ENCODE peak calls at places on chromosome X, in nine cellular contexts. E is AG04450, L is prostate gland, V is A549, N is tibial nerve, J is HepG2, C is ovary, Y is HFF-Myc, B is IMR-90. X is an unnamed sample.

GRCh38 chrX:46375831-46376230 is 169.4 kb downstream of the ZNF674 start:
- DNase-seq in E (no peak), L (no peak), V (peak), N (no peak), J (no peak), C (no peak), Y (no peak), B (no peak), X (peak)

GRCh38 chrX:46251755-46252154 is 293.5 kb downstream of the ZNF674 start:
- DNase-seq in E (no peak), L (no peak), V (peak), N (no peak), J (peak), C (no peak), Y (peak), B (peak), X (peak)

GRCh38 chrX:110409925-110410324 is 51.3 kb downstream of the RTL9 start:
- DNase-seq in E (no peak), L (no peak), V (no peak), N (no peak), J (no peak), C (no peak), Y (no peak), B (peak), X (peak)

GRCh38 chrX:129655547-129656248 is 942 bp upstream of the APLN start:
- DNase-seq in E (no peak), L (no peak), V (no peak), N (no peak), J (no peak), C (no peak), Y (no peak), B (no peak), X (no peak)

GRCh38 chrX:68691102-68691501 is 43.6 kb downstream of the STARD8 start:
- DNase-seq in E (no peak), L (no peak), V (no peak), N (no peak), J (no peak), C (no peak), Y (no peak), B (no peak), X (no peak)

GRCh38 chrX:46922601-46923000 is 10.4 kb downstream of the JADE3 start:
- DNase-seq in E (no peak), L (no peak), V (no peak), N (no peak), J (no peak), C (no peak), Y (no peak), B (no peak), X (peak)

GRCh38 chrX:68238568-68238967 is 194.7 kb downstream of the OPHN1 start:
- DNase-seq in E (no peak), L (no peak), V (no peak), N (no peak), J (no peak), C (no peak), Y (no peak), B (no peak), X (no peak)

GRCh38 chrX:7372843-7373525 is 225.0 kb upstream of the PUDP start:
- DNase-seq in E (no peak), L (no peak), V (no peak), N (no peak), J (no peak), C (no peak), Y (peak), B (peak), X (peak)

GRCh38 chrX:56994375-56995270 is 718 bp downstream of the SPIN3 start:
- DNase-seq in E (no peak), L (no peak), V (no peak), N (no peak), J (no peak), C (no peak), Y (no peak), B (peak), X (no peak)

GRCh38 chrX:72128881-72129280 is 2.8 kb downstream of the RTL5 start:
- DNase-seq in E (no peak), L (no peak), V (peak), N (no peak), J (peak), C (no peak), Y (no peak), B (no peak), X (no peak)

GRCh38 chrX:47581731-47582647 is at the start of gene TIMP1:
- DNase-seq in E (peak), L (peak), V (peak), N (peak), J (peak), C (peak), Y (peak), B (peak), X (peak)

GRCh38 chrX:9738146-9738545 is 27.5 kb downstream of the GPR143 start:
- DNase-seq in E (no peak), L (no peak), V (no peak), N (no peak), J (no peak), C (no peak), Y (no peak), B (no peak), X (no peak)

GRCh38 chrX:7147431-7147977 is at the start of gene STS:
- DNase-seq in E (no peak), L (peak), V (no peak), N (peak), J (no peak), C (peak), Y (no peak), B (peak), X (no peak)

GRCh38 chrX:85381602-85382001 is 2.1 kb upstream of the POF1B start:
- DNase-seq in E (no peak), L (no peak), V (no peak), N (no peak), J (no peak), C (no peak), Y (no peak), B (no peak), X (no peak)

GRCh38 chrX:138711399-138712347 is at the start of gene FGF13:
- DNase-seq in E (no peak), L (peak), V (no peak), N (no peak), J (peak), C (peak), Y (no peak), B (no peak), X (peak)

GRCh38 chrX:155334486-155335316 is at the start of gene CLIC2:
- DNase-seq in E (peak), L (no peak), V (no peak), N (peak), J (no peak), C (peak), Y (peak), B (peak), X (peak)

GRCh38 chrX:34848281-34848680 is 94.3 kb upstream of the FAM47B start:
- DNase-seq in E (no peak), L (no peak), V (no peak), N (no peak), J (no peak), C (no peak), Y (peak), B (peak), X (peak)

GRCh38 chrX:153934473-153935325 is at the start of gene NAA10:
- DNase-seq in E (no peak), L (peak), V (peak), N (no peak), J (peak), C (peak), Y (no peak), B (peak), X (peak)

GRCh38 chrX:108224727-108225455 is 133.3 kb downstream of the ATG4A start:
- DNase-seq in E (no peak), L (peak), V (peak), N (no peak), J (peak), C (no peak), Y (no peak), B (peak), X (peak)

GRCh38 chrX:38142598-38142997 is 78.1 kb downstream of the SRPX start:
- DNase-seq in E (peak), L (no peak), V (no peak), N (peak), J (no peak), C (no peak), Y (no peak), B (peak), X (no peak)

GRCh38 chrX:28058906-28059305 is 77.7 kb upstream of the DCAF8L1 start:
- DNase-seq in E (peak), L (no peak), V (no peak), N (no peak), J (no peak), C (no peak), Y (no peak), B (peak), X (peak)

GRCh38 chrX:12139934-12140611 is 1.8 kb downstream of the FRMPD4 start:
- DNase-seq in E (no peak), L (no peak), V (no peak), N (no peak), J (no peak), C (no peak), Y (no peak), B (peak), X (peak)

GRCh38 chrX:13180807-13181206 is 136.4 kb upstream of the FAM9C start:
- DNase-seq in E (no peak), L (no peak), V (no peak), N (no peak), J (no peak), C (no peak), Y (no peak), B (peak), X (peak)

GRCh38 chrX:78329486-78329885 is 2.1 kb upstream of the CYSLTR1 start:
- DNase-seq in E (no peak), L (no peak), V (no peak), N (no peak), J (no peak), C (no peak), Y (no peak), B (no peak), X (peak)

GRCh38 chrX:15617111-15617510 is 16.4 kb upstream of the ACE2 start:
- DNase-seq in E (no peak), L (no peak), V (no peak), N (no peak), J (no peak), C (no peak), Y (no peak), B (no peak), X (no peak)

GRCh38 chrX:96147645-96148044 is 537.0 kb upstream of the DIAPH2 start:
- DNase-seq in E (no peak), L (no peak), V (no peak), N (no peak), J (no peak), C (no peak), Y (no peak), B (no peak), X (no peak)

GRCh38 chrX:50066318-50066937 is 134.4 kb downstream of the AKAP4 start:
- DNase-seq in E (no peak), L (no peak), V (no peak), N (no peak), J (no peak), C (no peak), Y (no peak), B (no peak), X (no peak)

GRCh38 chrX:124388562-124388961 is 42.2 kb downstream of the SH2D1A start:
- DNase-seq in E (no peak), L (peak), V (peak), N (peak), J (peak), C (peak), Y (no peak), B (peak), X (peak)

GRCh38 chrX:42533761-42534160 is 244.2 kb downstream of the PPP1R2C start:
- DNase-seq in E (no peak), L (no peak), V (no peak), N (no peak), J (no peak), C (no peak), Y (no peak), B (no peak), X (no peak)

GRCh38 chrX:101390664-101391525 is at the start of gene RPL36A:
- DNase-seq in E (peak), L (peak), V (peak), N (peak), J (peak), C (peak), Y (peak), B (peak), X (peak)

GRCh38 chrX:11478036-11478435 is 184.8 kb downstream of the AMELX start:
- DNase-seq in E (no peak), L (no peak), V (no peak), N (no peak), J (no peak), C (no peak), Y (no peak), B (no peak), X (no peak)

GRCh38 chrX:115560978-115561604 is at the start of gene PLS3:
- DNase-seq in E (peak), L (peak), V (peak), N (peak), J (peak), C (peak), Y (no peak), B (peak), X (peak)

GRCh38 chrX:68822641-68823410 is 6.0 kb upstream of the EFNB1 start:
- DNase-seq in E (no peak), L (no peak), V (peak), N (no peak), J (peak), C (peak), Y (no peak), B (peak), X (no peak)

GRCh38 chrX:340121-340520 is 21.5 kb upstream of the GTPBP6 start:
- DNase-seq in E (no peak), L (no peak), V (no peak), N (no peak), J (no peak), C (no peak), Y (no peak), B (no peak), X (no peak)

GRCh38 chrX:153877571-153878261 is 8.3 kb downstream of the L1CAM start:
- DNase-seq in E (no peak), L (no peak), V (no peak), N (no peak), J (no peak), C (no peak), Y (no peak), B (no peak), X (no peak)

GRCh38 chrX:103628386-103629290 is at the start of gene TCEAL1:
- DNase-seq in E (no peak), L (peak), V (no peak), N (peak), J (peak), C (peak), Y (no peak), B (peak), X (no peak)

GRCh38 chrX:130170752-130171445 is 863 bp upstream of the RAB33A start:
- DNase-seq in E (no peak), L (no peak), V (peak), N (no peak), J (no peak), C (no peak), Y (no peak), B (no peak), X (no peak)

GRCh38 chrX:151711787-151712186 is 4.0 kb upstream of the FATE1 start:
- DNase-seq in E (no peak), L (no peak), V (no peak), N (no peak), J (no peak), C (no peak), Y (no peak), B (no peak), X (no peak)

GRCh38 chrX:78573630-78574029 is 85.5 kb downstream of the RTL3 start:
- DNase-seq in E (no peak), L (no peak), V (no peak), N (no peak), J (no peak), C (no peak), Y (no peak), B (no peak), X (no peak)

GRCh38 chrX:41353964-41354363 is 20.0 kb downstream of the DDX3X start:
- DNase-seq in E (no peak), L (no peak), V (no peak), N (no peak), J (no peak), C (no peak), Y (no peak), B (no peak), X (no peak)
- TF ChIP-seq CTCF in E (no peak), L (no peak), V (no peak), N (no peak), J (no peak), C (no peak), Y (no peak), B (no peak), X (no peak)

GRCh38 chrX:149398027-149398426 is 107.1 kb downstream of the IDS start:
- DNase-seq in E (no peak), L (no peak), V (no peak), N (no peak), J (no peak), C (no peak), Y (no peak), B (no peak), X (no peak)
- H3K4me3 ChIP-seq in E (no peak), L (no peak), V (no peak), N (no peak), J (no peak), C (no peak), Y (no peak), B (no peak), X (no peak)

GRCh38 chrX:54825716-54826428 is 18.3 kb downstream of the MAGED2 start:
- DNase-seq in E (no peak), L (no peak), V (no peak), N (no peak), J (no peak), C (no peak), Y (no peak), B (peak), X (peak)

GRCh38 chrX:54821310-54821709 is 13.8 kb downstream of the MAGED2 start:
- DNase-seq in E (no peak), L (no peak), V (no peak), N (no peak), J (no peak), C (no peak), Y (no peak), B (no peak), X (no peak)

GRCh38 chrX:54826598-54826997 is 19.1 kb downstream of the MAGED2 start:
- DNase-seq in E (no peak), L (no peak), V (no peak), N (no peak), J (no peak), C (no peak), Y (no peak), B (no peak), X (no peak)

GRCh38 chrX:54824722-54825121 is 17.2 kb downstream of the MAGED2 start:
- DNase-seq in E (no peak), L (no peak), V (no peak), N (no peak), J (no peak), C (no peak), Y (no peak), B (no peak), X (no peak)

GRCh38 chrX:54824195-54824594 is 16.6 kb downstream of the MAGED2 start:
- DNase-seq in E (no peak), L (no peak), V (no peak), N (no peak), J (no peak), C (no peak), Y (no peak), B (no peak), X (no peak)
- TF ChIP-seq CTCF in E (no peak), L (no peak), V (no peak), N (no peak), J (no peak), C (no peak), Y (no peak), B (no peak), X (no peak)

GRCh38 chrX:44997888-44998287 is 124.9 kb downstream of the KDM6A start:
- DNase-seq in E (no peak), L (no peak), V (no peak), N (no peak), J (no peak), C (no peak), Y (no peak), B (no peak), X (no peak)
- H3K4me3 ChIP-seq in E (no peak), L (no peak), V (no peak), N (no peak), J (no peak), C (no peak), Y (no peak), B (no peak), X (no peak)

GRCh38 chrX:114500622-114501021 is 83.3 kb upstream of the HTR2C start:
- DNase-seq in E (no peak), L (no peak), V (no peak), N (no peak), J (no peak), C (no peak), Y (no peak), B (no peak), X (no peak)
- TF ChIP-seq CTCF in E (no peak), L (no peak), V (no peak), N (no peak), J (no peak), C (no peak), Y (no peak), B (no peak), X (no peak)

GRCh38 chrX:119693996-119694451 is 1.1 kb upstream of the SEPTIN6 start:
- DNase-seq in E (no peak), L (no peak), V (no peak), N (no peak), J (no peak), C (no peak), Y (no peak), B (no peak), X (no peak)
- H3K4me3 ChIP-seq in E (no peak), L (no peak), V (no peak), N (peak), J (peak), C (no peak), Y (peak), B (no peak), X (no peak)

GRCh38 chrX:54044126-54044876 is at the start of gene PHF8:
- DNase-seq in E (peak), L (peak), V (peak), N (peak), J (peak), C (peak), Y (peak), B (peak), X (peak)

GRCh38 chrX:54043084-54043483 is 1.2 kb downstream of the PHF8 start:
- DNase-seq in E (no peak), L (no peak), V (no peak), N (no peak), J (no peak), C (no peak), Y (no peak), B (no peak), X (peak)

GRCh38 chrX:54043696-54044125 is 562 bp downstream of the PHF8 start:
- DNase-seq in E (no peak), L (peak), V (no peak), N (peak), J (no peak), C (peak), Y (no peak), B (peak), X (peak)

GRCh38 chrX:54044877-54045328 is 630 bp upstream of the PHF8 start:
- DNase-seq in E (no peak), L (no peak), V (no peak), N (no peak), J (peak), C (no peak), Y (no peak), B (no peak), X (no peak)

GRCh38 chrX:54042609-54043010 is 1.7 kb downstream of the PHF8 start:
- DNase-seq in E (no peak), L (peak), V (peak), N (peak), J (peak), C (peak), Y (no peak), B (peak), X (peak)
- TF ChIP-seq CTCF in E (peak), L (no peak), V (no peak), N (no peak), J (peak), C (no peak), Y (no peak), B (peak), X (peak)

DNA sequence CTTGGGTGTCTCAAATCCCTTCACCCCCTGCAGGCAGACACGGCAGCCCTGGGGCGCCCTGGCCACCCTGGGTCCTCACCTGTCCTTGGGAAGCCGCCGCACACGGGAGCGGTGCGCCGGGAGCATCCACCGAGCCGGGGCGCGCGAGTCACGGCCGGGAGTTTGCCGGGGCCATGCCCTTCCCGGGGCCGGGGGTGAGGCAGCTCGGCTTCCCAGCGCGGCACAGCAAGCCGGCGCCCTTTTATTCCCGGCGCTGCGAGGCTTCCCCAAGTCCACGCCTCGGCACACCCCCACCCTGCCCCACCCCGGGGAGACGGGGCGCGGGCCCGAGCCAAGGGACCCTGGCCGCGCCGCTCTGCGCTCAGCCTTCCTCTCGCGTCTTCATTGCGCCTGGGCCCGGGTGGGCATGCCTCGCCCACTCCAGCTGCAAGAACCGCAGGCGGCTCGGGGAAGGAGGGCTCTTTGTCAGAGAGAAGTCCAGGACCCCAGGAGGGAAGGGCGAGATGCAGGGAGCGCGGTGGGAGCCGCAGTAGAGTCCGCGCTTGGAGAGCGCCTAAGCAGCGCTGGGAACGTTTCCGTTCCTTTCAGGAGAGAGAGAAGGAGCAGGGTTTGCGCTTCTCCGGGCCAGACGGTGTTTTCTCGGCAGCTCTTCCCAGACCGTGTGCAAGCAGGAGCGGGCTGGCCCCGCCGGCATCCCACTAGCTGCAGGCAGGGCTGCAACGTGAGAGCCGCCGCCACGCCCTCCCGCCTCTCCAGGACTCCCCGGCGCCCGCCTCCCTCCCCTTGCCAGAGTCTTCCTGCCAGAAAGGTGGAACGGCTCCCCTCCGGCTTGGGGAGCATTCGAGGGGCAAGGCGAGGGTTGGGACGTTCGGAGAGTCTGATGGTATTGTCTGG is at the start of gene MXRA5:
- DNase-seq in E (no peak), L (peak), V (no peak), N (no peak), J (no peak), C (peak), Y (no peak), B (peak), X (peak)
- H3K4me3 ChIP-seq in E (peak), L (peak), V (no peak), N (peak), J (no peak), C (peak), Y (peak), B (peak), X (peak)

X was measured in bronchial epithelial cell.